ENCODE peak calls at places on chromosome 12, in four cellular contexts. Y is K562, M is H1, E is A549. T is an unnamed sample.

GRCh38 chr12:132723764-132724140 is 13.1 kb downstream of the PGAM5 start:
- DNase-seq in Y (no peak), M (no peak), E (no peak), T (no peak)

GRCh38 chr12:14200598-14200997 is 164.9 kb upstream of the ATF7IP start:
- DNase-seq in Y (no peak), M (no peak), E (no peak), T (no peak)

GRCh38 chr12:103901518-103902173 is 28.6 kb upstream of the HSP90B1 start:
- DNase-seq in Y (no peak), M (no peak), E (no peak), T (no peak)

GRCh38 chr12:49562233-49562632 is 5.7 kb downstream of the MCRS1 start:
- DNase-seq in Y (no peak), M (no peak), E (no peak), T (no peak)

GRCh38 chr12:24138041-24138440 is 188.6 kb upstream of the SOX5 start:
- DNase-seq in Y (no peak), M (no peak), E (no peak), T (no peak)

GRCh38 chr12:85016423-85016822 is 19.7 kb downstream of the TSPAN19 start:
- DNase-seq in Y (no peak), M (no peak), E (peak; percentile 33), T (peak; percentile 23)

GRCh38 chr12:70982286-70982685 is 61.7 kb upstream of the PTPRR start:
- DNase-seq in Y (no peak), M (no peak), E (no peak), T (no peak)

GRCh38 chr12:56633465-56634241 is 3.5 kb upstream of the BAZ2A start:
- DNase-seq in Y (no peak), M (no peak), E (no peak), T (no peak)

GRCh38 chr12:24820872-24821271 is 128.0 kb downstream of the BCAT1 start:
- DNase-seq in Y (no peak), M (no peak), E (no peak), T (no peak)

GRCh38 chr12:33222357-33222756 is 217.3 kb downstream of the SYT10 start:
- DNase-seq in Y (no peak), M (no peak), E (no peak), T (no peak)

GRCh38 chr12:33223956-33224355 is 215.7 kb downstream of the SYT10 start:
- DNase-seq in Y (no peak), M (no peak), E (no peak), T (no peak)

DNA sequence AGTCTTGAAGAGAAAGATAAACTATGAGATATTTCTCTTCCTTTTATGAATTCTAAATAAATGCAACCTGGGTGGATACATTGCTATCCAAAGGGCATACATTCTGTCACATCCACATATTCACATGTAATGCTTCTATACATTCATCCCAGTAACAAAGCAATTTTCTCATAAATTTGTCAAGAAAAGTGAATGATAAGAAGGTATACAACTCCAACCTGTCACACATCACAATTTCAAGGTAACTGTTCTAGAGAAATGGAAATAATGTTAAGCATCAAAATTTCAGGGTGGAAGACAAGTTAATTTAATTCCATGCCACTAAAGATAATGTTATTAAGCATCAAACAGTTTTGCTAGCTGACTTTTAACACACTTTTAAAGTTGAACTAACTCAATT is 212.9 kb downstream of the SYT10 start:
- DNase-seq in Y (no peak), M (no peak), E (no peak), T (no peak)
- TF ChIP-seq EP300 in Y (no peak), M (no peak), E (no peak), T (no peak)

DNA sequence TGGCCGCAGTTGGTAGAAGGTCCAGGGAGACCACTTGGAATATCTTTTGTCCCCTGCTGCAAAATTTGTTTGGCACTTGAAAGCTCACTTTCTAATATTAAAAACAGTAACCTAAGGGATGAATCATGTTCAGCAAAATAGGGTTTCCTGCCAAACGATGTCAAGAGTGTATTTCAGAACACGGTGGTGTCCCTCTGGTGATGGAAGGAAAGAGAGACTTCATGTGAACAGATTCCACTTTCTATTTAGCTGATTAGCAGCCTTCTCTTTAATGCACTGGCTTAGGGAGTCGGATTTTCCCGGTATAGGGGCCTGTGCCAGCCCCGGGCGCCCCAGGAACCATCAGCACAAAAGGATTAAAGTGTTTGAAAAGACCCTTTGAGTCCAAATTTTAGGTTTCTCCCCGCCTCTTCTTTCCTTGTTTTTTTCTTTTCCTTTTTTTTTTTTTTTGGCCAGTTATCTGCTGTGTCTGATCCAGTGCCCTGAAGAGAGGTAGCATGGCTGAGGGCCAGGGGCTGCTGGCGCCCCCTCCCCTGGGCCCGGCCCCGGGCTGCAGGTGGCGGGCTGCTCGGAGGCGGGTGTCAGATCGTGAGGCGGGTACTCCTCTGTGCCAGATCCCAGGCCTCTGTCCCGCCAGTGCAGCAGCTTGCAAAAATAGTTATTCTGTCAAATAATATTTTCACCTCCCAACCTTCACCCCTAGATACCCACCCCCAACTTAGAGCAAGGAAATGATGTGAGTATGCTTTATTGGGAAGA is 88.3 kb downstream of the TESC start:
- DNase-seq in Y (no peak), M (no peak), E (no peak), T (no peak)
- TF ChIP-seq MAFK in Y (no peak), M (no peak), E (no peak), T (no peak)

GRCh38 chr12:3751151-3752095 is 1.5 kb downstream of the CRACR2A start:
- DNase-seq in Y (no peak), M (peak; percentile 13), E (no peak), T (no peak)
- TF ChIP-seq EP300 in Y (no peak), M (no peak), E (no peak), T (no peak)

DNA sequence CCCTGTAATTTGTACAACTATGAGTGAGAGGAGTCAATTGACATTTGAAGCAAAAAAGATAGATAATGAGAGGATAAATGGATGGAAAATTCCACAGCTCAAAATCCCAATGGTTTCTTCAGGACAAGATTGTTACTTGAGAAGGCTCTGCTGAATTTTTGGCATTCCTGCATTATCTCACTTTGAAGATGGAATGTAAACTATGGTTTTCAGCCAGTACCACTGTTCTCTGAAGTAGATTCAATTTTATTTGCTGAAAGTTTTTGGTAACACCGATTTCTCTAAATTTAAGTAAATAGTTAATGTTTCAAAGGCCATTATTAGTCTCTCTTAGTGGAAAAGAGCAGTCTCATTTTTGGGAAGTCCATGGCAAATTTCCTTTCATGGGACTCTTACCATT is 121.9 kb upstream of the SLC38A2 start:
- DNase-seq in Y (no peak), M (no peak), E (no peak), T (peak; percentile 88)
- TF ChIP-seq MAFK in Y (no peak), M (no peak), E (no peak), T (no peak)

GRCh38 chr12:119828300-119828699 is 48.8 kb downstream of the CIT start:
- DNase-seq in Y (no peak), M (no peak), E (no peak), T (no peak)
- TF ChIP-seq EP300 in Y (no peak), M (no peak), E (no peak), T (no peak)

GRCh38 chr12:52442600-52443061 is 8.5 kb upstream of the KRT75 start:
- DNase-seq in Y (no peak), M (peak; percentile 56), E (peak; percentile 51), T (no peak)

GRCh38 chr12:52439845-52440244 is 5.7 kb upstream of the KRT75 start:
- DNase-seq in Y (no peak), M (no peak), E (no peak), T (no peak)

GRCh38 chr12:52441320-52441911 is 7.2 kb upstream of the KRT75 start:
- DNase-seq in Y (no peak), M (no peak), E (no peak), T (peak; percentile 46)

GRCh38 chr12:52439420-52439819 is 5.2 kb upstream of the KRT75 start:
- DNase-seq in Y (no peak), M (no peak), E (no peak), T (no peak)

GRCh38 chr12:52440821-52441319 is 6.7 kb upstream of the KRT75 start:
- DNase-seq in Y (no peak), M (no peak), E (no peak), T (no peak)
- TF ChIP-seq MAFK in Y (no peak), M (no peak), E (no peak), T (no peak)

DNA sequence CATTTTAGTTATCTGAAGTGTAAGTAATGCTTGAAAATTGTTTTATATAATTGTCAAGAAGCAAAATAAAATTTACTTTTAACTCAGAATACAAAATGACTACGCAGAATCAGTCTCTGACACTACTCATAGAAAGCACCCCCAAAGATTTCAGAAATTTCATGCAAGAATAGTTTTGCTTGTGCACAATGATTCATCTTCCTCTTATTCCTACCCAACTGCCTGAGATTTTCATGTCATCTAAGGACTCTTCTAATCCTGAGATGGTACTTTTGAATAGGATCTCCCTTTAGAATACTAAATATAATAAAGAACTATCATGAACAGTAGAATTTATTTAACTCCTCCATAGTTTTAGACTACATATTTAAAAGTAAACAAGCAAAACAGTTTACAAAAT is 485.3 kb upstream of the MGAT4C start:
- DNase-seq in Y (no peak), M (no peak), E (no peak), T (no peak)
- TF ChIP-seq EP300 in Y (no peak), M (no peak), E (no peak), T (no peak)

GRCh38 chr12:95205016-95205415 is 12.3 kb downstream of the FGD6 start:
- DNase-seq in Y (no peak), M (no peak), E (no peak), T (no peak)

GRCh38 chr12:95204141-95204866 is 13.0 kb downstream of the FGD6 start:
- DNase-seq in Y (peak; percentile 83), M (peak; percentile 54), E (peak; percentile 92), T (no peak)

GRCh38 chr12:95201056-95201670 is 16.1 kb downstream of the FGD6 start:
- DNase-seq in Y (no peak), M (no peak), E (peak; percentile 57), T (no peak)

GRCh38 chr12:95203477-95203843 is 13.8 kb downstream of the FGD6 start:
- DNase-seq in Y (no peak), M (no peak), E (no peak), T (no peak)

DNA sequence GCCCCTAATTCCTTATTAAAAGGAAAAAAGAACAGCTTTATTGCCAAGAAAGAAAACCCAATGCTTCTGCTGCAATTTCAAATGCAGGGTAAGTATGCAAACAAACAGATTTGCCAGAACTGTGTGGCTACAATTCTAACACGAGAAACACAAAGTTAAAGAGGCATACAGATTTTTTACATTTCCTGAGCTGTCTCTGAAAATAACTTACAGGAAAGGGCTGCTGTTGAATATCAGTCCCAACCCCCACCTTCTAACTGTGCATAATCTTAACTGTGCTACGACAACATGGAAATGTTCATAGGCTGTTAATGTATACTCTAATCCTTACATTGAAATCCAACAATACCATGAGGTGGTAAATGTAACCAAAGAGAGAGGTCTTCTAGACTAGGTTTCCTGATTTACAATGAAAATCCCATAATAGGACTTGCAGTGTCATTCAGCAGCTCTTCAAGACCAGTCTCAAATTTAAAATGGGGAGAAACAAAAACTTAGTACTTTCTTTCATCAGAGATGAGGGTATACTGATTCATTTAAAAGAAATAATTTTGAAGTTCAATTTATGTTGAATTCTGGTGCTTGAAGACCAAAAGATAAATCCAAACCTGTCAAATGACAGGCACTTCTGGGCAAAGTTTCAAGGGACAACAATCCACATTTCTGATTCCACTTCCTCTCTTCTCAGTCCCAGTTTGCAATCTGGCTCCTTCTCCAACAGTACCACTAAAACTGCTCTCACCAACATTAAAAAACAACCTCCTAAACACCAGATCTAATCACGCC is 14.4 kb downstream of the FGD6 start:
- DNase-seq in Y (no peak), M (no peak), E (no peak), T (no peak)
- TF ChIP-seq MAFK in Y (no peak), M (no peak), E (no peak), T (no peak)

T was measured in HepG2.